ENCODE peak calls at places on chromosomes 11 and 22, in six cellular contexts. Z, P, D, Y, L and R are unnamed samples.

GRCh38 chr11:124758355-124759267 is 3.5 kb downstream of the ESAM start:
- DNase-seq in Z (peak), P (peak), D (peak), Y (peak), L (no peak), R (peak)

GRCh38 chr11:129115652-129116585 is 76.2 kb downstream of the ARHGAP32 start:
- DNase-seq in Z (no peak), P (peak), D (peak), Y (no peak), L (no peak), R (no peak)

GRCh38 chr11:68041617-68042218 is 2.9 kb downstream of the TCIRG1 start:
- DNase-seq in Z (no peak), P (no peak), D (no peak), Y (no peak), L (no peak), R (no peak)

GRCh38 chr11:83024270-83024854 is 47.3 kb downstream of the RAB30 start:
- DNase-seq in Z (no peak), P (no peak), D (no peak), Y (no peak), L (no peak), R (no peak)

GRCh38 chr11:65436412-65437032 is 13.9 kb downstream of the NEAT1 start:
- DNase-seq in Z (peak), P (no peak), D (peak), Y (no peak), L (no peak), R (no peak)

GRCh38 chr22:30880181-30880601 is 88.4 kb downstream of the MORC2 start:
- DNase-seq in Z (no peak), P (no peak), D (no peak), Y (no peak), L (no peak), R (no peak)

GRCh38 chr22:29359469-29359868 is 28.9 kb downstream of the AP1B1 start:
- DNase-seq in Z (peak), P (peak), D (peak), Y (no peak), L (no peak), R (peak)

GRCh38 chr11:18203723-18204122 is 31.1 kb downstream of the MRGPRX4 start:
- DNase-seq in Z (no peak), P (no peak), D (peak), Y (peak), L (no peak), R (peak)

GRCh38 chr11:118151421-118151820 is 1.2 kb downstream of the SCN4B start:
- DNase-seq in Z (no peak), P (no peak), D (no peak), Y (no peak), L (no peak), R (no peak)

GRCh38 chr22:39133871-39134270 is 18.6 kb downstream of the CBX7 start:
- DNase-seq in Z (no peak), P (no peak), D (no peak), Y (no peak), L (no peak), R (no peak)

GRCh38 chr22:39136317-39136716 is 16.2 kb downstream of the CBX7 start:
- DNase-seq in Z (no peak), P (no peak), D (no peak), Y (no peak), L (no peak), R (no peak)

GRCh38 chr22:39132871-39133524 is 19.5 kb downstream of the CBX7 start:
- DNase-seq in Z (no peak), P (no peak), D (no peak), Y (peak), L (no peak), R (no peak)

GRCh38 chr22:39134366-39135091 is 18.0 kb downstream of the CBX7 start:
- DNase-seq in Z (no peak), P (no peak), D (no peak), Y (peak), L (no peak), R (no peak)

GRCh38 chr22:39135092-39135896 is 17.2 kb downstream of the CBX7 start:
- DNase-seq in Z (peak), P (no peak), D (peak), Y (peak), L (no peak), R (peak)
- TF ChIP-seq CTCF in Z (peak), P (peak), D (peak), Y (peak), L (peak), R (peak)

GRCh38 chr22:28188480-28188879 is 269.4 kb upstream of the PITPNB start:
- DNase-seq in Z (no peak), P (no peak), D (no peak), Y (no peak), L (no peak), R (no peak)
- TF ChIP-seq CTCF in Z (no peak), P (no peak), D (no peak), Y (no peak), L (no peak), R (no peak)

GRCh38 chr11:16815047-16815767 is 76.8 kb downstream of the C11orf58 start:
- DNase-seq in Z (peak), P (no peak), D (peak), Y (no peak), L (no peak), R (no peak)
- TF ChIP-seq CTCF in Z (no peak), P (no peak), D (no peak), Y (no peak), L (no peak), R (no peak)

DNA sequence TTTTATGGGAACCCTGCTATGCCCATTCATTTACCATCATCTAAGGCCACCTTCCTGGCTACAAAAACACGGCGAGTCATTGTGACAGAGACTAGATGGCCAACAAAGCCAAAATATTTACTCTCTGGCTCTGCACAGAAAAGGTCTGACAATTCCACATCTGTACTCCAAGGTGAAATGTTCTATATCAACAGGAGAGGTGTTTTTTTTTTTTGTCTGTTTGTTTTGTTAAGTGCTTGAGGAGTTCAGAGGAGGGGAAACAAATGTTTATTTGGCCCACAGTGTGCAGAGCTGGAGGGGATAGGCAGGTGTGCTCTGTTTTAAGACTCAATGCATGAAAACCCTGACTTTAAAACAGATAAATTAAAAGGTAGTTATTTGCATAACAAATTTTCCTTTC is 18.5 kb upstream of the TMA7B start:
- DNase-seq in Z (no peak), P (no peak), D (no peak), Y (no peak), L (no peak), R (no peak)
- TF ChIP-seq CTCF in Z (no peak), P (no peak), D (no peak), Y (no peak), L (no peak), R (no peak)

DNA sequence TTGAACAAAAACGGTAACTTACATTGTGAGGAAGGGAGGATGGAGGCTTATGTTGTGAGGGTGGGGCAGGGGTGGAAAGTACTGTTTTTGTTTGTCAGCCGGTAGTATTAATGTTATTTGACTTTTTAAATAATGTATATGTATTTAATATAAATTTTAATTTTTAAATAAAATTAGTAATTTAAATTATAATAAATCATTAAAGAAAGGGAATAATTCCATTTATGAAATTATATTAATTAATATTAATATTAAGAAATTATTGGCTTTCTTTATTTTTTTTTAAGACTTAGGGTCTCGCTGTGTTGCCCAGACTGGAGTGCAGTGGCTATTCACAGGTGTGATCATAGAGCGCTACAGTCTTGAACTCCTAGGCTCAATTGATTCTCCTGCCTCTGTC is 24.0 kb upstream of the TNRC6B start:
- DNase-seq in Z (no peak), P (no peak), D (no peak), Y (no peak), L (no peak), R (no peak)
- TF ChIP-seq CTCF in Z (no peak), P (no peak), D (no peak), Y (no peak), L (no peak), R (no peak)

DNA sequence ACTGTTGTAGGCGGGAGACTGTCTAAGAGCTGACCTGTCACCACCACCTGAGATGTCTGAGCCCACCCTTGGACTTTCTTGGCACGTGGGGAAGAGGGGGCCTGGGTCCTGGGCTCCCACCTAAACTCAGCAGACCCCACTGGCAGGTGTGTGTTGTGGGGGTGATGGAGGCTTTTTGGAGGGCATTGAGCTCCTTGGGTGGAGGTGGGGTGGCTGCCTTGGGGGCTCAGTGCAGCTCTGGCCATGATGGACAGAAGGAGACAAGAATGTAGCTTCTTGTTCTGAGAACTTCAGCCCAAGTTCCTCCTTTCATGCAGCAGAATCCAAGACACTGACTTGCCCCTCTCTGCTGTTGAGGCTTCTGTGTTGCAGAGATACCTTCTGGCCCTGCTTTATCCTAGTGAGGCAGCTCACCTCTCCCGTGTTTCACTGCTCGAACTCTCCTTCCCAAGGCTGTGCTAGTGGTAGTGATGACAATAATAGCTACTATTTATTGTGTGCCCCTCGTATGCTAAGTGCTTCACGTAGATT is 116.6 kb upstream of the OR4B1 start:
- DNase-seq in Z (no peak), P (no peak), D (no peak), Y (no peak), L (no peak), R (no peak)
- TF ChIP-seq CTCF in Z (no peak), P (no peak), D (no peak), Y (no peak), L (no peak), R (no peak)

GRCh38 chr11:94111241-94111640 is 17.4 kb upstream of the PANX1 start:
- DNase-seq in Z (no peak), P (no peak), D (no peak), Y (no peak), L (no peak), R (no peak)

GRCh38 chr11:94104734-94105133 is 23.9 kb upstream of the PANX1 start:
- DNase-seq in Z (no peak), P (no peak), D (no peak), Y (no peak), L (no peak), R (no peak)

GRCh38 chr11:94103476-94103875 is 25.2 kb upstream of the PANX1 start:
- DNase-seq in Z (no peak), P (no peak), D (no peak), Y (no peak), L (no peak), R (no peak)

GRCh38 chr11:94106699-94107098 is 21.9 kb upstream of the PANX1 start:
- DNase-seq in Z (peak), P (no peak), D (no peak), Y (no peak), L (no peak), R (no peak)

DNA sequence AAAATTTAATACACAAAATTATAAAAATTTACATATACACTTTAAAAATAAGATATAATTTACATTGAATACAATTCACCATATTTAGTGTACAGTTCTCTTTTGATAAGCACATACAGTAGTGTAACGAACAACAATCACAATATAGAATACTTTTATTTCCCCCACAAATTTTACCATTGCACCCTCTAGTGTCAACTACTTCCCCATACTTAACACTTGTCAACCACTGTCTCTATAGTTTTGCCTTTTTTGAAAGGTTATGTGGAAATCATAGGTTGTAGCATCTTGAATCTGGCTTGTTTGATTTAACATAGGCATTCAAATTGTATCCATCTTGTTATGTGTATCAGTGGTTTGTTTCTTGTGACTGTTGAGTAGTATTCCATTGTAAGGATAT is 21.3 kb upstream of the PANX1 start:
- DNase-seq in Z (no peak), P (no peak), D (no peak), Y (no peak), L (no peak), R (no peak)
- TF ChIP-seq CTCF in Z (no peak), P (no peak), D (peak), Y (no peak), L (peak), R (no peak)

DNA sequence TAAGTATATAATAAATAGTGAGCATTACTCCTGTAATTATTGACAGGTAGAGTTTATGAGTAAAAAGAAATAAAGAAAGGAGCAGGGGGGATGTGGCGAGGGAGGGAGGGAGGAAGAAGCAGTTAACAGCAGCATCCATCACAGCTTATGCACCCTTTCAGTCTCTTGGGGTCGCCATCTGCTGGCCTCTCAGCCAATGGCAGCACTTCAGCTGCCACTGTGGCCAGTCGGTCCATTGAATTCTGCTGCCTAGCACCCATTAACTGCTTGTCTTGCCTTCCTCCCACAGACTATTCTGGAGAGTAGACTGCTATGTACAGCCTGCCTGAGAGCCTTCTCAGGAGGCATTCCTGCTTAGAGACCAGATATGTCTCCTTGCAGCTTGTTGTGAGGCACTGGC is 388.3 kb downstream of the TENM4 start:
- DNase-seq in Z (no peak), P (no peak), D (peak), Y (no peak), L (no peak), R (peak)
- TF ChIP-seq CTCF in Z (peak), P (no peak), D (no peak), Y (peak), L (peak), R (no peak)

GRCh38 chr11:72766152-72766902 is 14.1 kb upstream of the ARAP1 start:
- DNase-seq in Z (no peak), P (no peak), D (no peak), Y (no peak), L (no peak), R (no peak)

GRCh38 chr11:72762641-72763304 is 10.6 kb upstream of the ARAP1 start:
- DNase-seq in Z (no peak), P (no peak), D (no peak), Y (peak), L (no peak), R (no peak)

GRCh38 chr11:72767203-72768062 is 15.2 kb upstream of the ARAP1 start:
- DNase-seq in Z (no peak), P (no peak), D (no peak), Y (no peak), L (no peak), R (no peak)

GRCh38 chr11:72763823-72764222 is 11.6 kb upstream of the ARAP1 start:
- DNase-seq in Z (no peak), P (no peak), D (no peak), Y (no peak), L (no peak), R (no peak)

GRCh38 chr11:72764503-72764902 is 12.3 kb upstream of the ARAP1 start:
- DNase-seq in Z (no peak), P (no peak), D (no peak), Y (no peak), L (no peak), R (no peak)
- TF ChIP-seq CTCF in Z (no peak), P (no peak), D (no peak), Y (no peak), L (no peak), R (no peak)

GRCh38 chr11:76382209-76382608 is 1.1 kb downstream of the GVQW3 start:
- DNase-seq in Z (no peak), P (no peak), D (no peak), Y (no peak), L (no peak), R (no peak)

GRCh38 chr11:76380161-76380976 is 563 bp downstream of the THAP12 start:
- DNase-seq in Z (peak), P (no peak), D (peak), Y (peak), L (no peak), R (peak)

GRCh38 chr11:76379811-76380160 is 1.1 kb downstream of the THAP12 start:
- DNase-seq in Z (no peak), P (no peak), D (no peak), Y (no peak), L (no peak), R (no peak)

GRCh38 chr11:76376746-76377558 is 4.0 kb downstream of the THAP12 start:
- DNase-seq in Z (no peak), P (no peak), D (no peak), Y (no peak), L (no peak), R (no peak)

GRCh38 chr11:76380977-76381719 is at the start of the genes GVQW3 and THAP12:
- DNase-seq in Z (peak), P (peak), D (peak), Y (peak), L (peak), R (peak)
- TF ChIP-seq CTCF in Z (peak), P (no peak), D (no peak), Y (peak), L (peak), R (no peak)